ENCODE peak calls at places on chromosomes 13 and 19, in seven cellular contexts. L is esophagus squamous epithelium, V is transverse colon, Z is PC-3, E is BJ, U is heart right ventricle, Y is PC-9. D is an unnamed sample.

GRCh38 chr13:71866173-71867091 is 572 bp downstream of the DACH1 start:
- DNase-seq in L (no peak), V (peak; percentile 24), Z (no peak), E (no peak), U (peak; percentile 8), Y (peak; percentile 47), D (no peak)

GRCh38 chr13:72166102-72166660 is 299.2 kb upstream of the DACH1 start:
- DNase-seq in L (no peak), V (no peak), Z (peak; percentile 62), E (no peak), U (no peak), Y (no peak), D (no peak)

GRCh38 chr13:35858665-35859064 is 272.5 kb downstream of the DCLK1 start:
- DNase-seq in L (no peak), V (no peak), Z (no peak), E (no peak), U (no peak), Y (no peak), D (no peak)

GRCh38 chr13:100673376-100673830 is 1.2 kb downstream of the TMTC4 start:
- DNase-seq in L (no peak), V (no peak), Z (no peak), E (no peak), U (no peak), Y (no peak), D (no peak)

GRCh38 chr19:49165111-49165750 is 7.6 kb downstream of the TRPM4 start:
- DNase-seq in L (no peak), V (peak; percentile 25), Z (peak; percentile 71), E (no peak), U (peak; percentile 64), Y (peak; percentile 49), D (no peak)

GRCh38 chr19:2547033-2547680 is 71.2 kb downstream of the GADD45B start:
- DNase-seq in L (no peak), V (no peak), Z (no peak), E (no peak), U (no peak), Y (no peak), D (no peak)

GRCh38 chr19:32581704-32582164 is 744 bp downstream of the PDCD5 start:
- DNase-seq in L (no peak), V (peak; percentile 38), Z (peak; percentile 3), E (no peak), U (no peak), Y (no peak), D (peak; percentile 21)

GRCh38 chr19:11204943-11205349 is 7.6 kb upstream of the KANK2 start:
- DNase-seq in L (no peak), V (no peak), Z (peak; percentile 20), E (no peak), U (peak; percentile 48), Y (peak; percentile 29), D (no peak)

GRCh38 chr13:34321986-34322385 is 504.0 kb downstream of the RFC3 start:
- DNase-seq in L (no peak), V (no peak), Z (no peak), E (no peak), U (no peak), Y (no peak), D (no peak)

GRCh38 chr19:56309511-56310185 is 5.0 kb downstream of the ZSCAN5A start:
- DNase-seq in L (no peak), V (peak; percentile 51), Z (peak; percentile 58), E (no peak), U (no peak), Y (peak; percentile 58), D (no peak)

GRCh38 chr13:105105471-105105870 is 1430.0 kb downstream of the EFNB2 start:
- DNase-seq in L (no peak), V (no peak), Z (no peak), E (no peak), U (no peak), Y (no peak), D (no peak)

GRCh38 chr13:34358811-34359513 is 541.0 kb downstream of the RFC3 start:
- DNase-seq in L (no peak), V (no peak), Z (peak; percentile 83), E (peak; percentile 73), U (no peak), Y (peak; percentile 39), D (peak; percentile 38)

GRCh38 chr19:28898279-28898678 is 314.7 kb downstream of the UQCRFS1 start:
- DNase-seq in L (no peak), V (no peak), Z (no peak), E (peak; percentile 34), U (no peak), Y (no peak), D (no peak)

GRCh38 chr13:41130356-41130755 is 2.2 kb downstream of the KBTBD6 start:
- DNase-seq in L (no peak), V (no peak), Z (no peak), E (no peak), U (no peak), Y (no peak), D (no peak)

GRCh38 chr19:41746593-41747227 is 8.6 kb upstream of the CEACAM6 start:
- DNase-seq in L (no peak), V (peak; percentile 78), Z (peak; percentile 76), E (no peak), U (peak; percentile 7), Y (peak; percentile 57), D (no peak)

GRCh38 chr13:99878921-99879610 is 92.5 kb downstream of the ZIC5 start:
- DNase-seq in L (no peak), V (no peak), Z (no peak), E (no peak), U (no peak), Y (no peak), D (no peak)

DNA sequence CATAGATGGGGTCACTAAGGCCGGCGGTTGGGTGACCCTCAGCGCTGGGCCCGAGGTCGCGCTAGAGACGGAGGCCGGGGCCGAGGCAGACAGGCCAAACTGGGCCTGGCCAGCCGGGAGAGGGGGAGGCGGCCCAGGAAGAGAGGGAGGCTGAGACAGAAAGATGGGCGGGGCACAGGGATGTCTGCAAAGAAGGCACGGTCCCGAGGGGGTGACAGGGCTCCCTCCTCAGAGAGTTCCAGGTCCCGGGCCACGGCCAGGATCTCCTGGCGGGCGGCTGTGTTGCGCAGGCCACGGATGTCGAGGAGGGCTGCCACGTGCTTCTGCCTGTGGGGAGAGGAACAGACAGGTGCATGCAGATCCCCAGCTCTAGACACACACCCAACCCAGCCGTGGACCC is 32.2 kb downstream of the EXOC3L2 start:
- DNase-seq in L (no peak), V (no peak), Z (no peak), E (no peak), U (no peak), Y (no peak), D (no peak)
- H3K27me3 ChIP-seq in L (peaks cover 70% of the 10 kb centered on the region), V (peaks cover 47% of the 10 kb centered on the region), Z (peaks cover 12% of the 10 kb centered on the region), E (peaks cover 9% of the 10 kb centered on the region), U (no peaks in the 10 kb centered on the region), Y (no peaks in the 10 kb centered on the region), D (peaks cover 34% of the 10 kb centered on the region)

GRCh38 chr19:9911524-9911923 is 24.8 kb downstream of the OLFM2 start:
- DNase-seq in L (no peak), V (no peak), Z (no peak), E (no peak), U (no peak), Y (no peak), D (no peak)

GRCh38 chr19:9912551-9913236 is 23.6 kb downstream of the OLFM2 start:
- DNase-seq in L (no peak), V (no peak), Z (no peak), E (no peak), U (no peak), Y (no peak), D (no peak)

GRCh38 chr19:9914315-9915207 is 21.8 kb downstream of the OLFM2 start:
- DNase-seq in L (no peak), V (peak; percentile 76), Z (peak; percentile 93), E (no peak), U (peak; percentile 49), Y (peak; percentile 85), D (peak; percentile 33)

GRCh38 chr19:9913237-9914000 is 22.9 kb downstream of the OLFM2 start:
- DNase-seq in L (no peak), V (peak; percentile 15), Z (no peak), E (no peak), U (no peak), Y (peak; percentile 22), D (no peak)

DNA sequence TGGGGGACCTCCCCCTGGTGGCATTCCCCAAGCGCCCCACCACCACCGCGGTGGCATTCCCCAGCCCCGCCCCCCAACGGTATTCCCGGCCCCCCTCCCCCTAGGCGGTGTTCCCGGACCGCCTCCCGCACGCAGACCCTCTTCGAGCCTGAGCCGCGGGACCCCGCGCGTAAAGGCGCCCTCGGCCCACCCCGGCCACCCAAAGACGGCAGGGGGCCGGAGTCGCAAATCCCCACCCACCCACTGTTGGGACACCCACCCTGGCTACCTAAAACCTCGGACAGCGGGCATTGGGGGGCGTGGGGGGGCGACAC is 22.4 kb downstream of the OLFM2 start:
- DNase-seq in L (no peak), V (no peak), Z (peak; percentile 1), E (no peak), U (no peak), Y (no peak), D (no peak)
- H3K27me3 ChIP-seq in L (peaks cover 60% of the 10 kb centered on the region), V (peaks cover 59% of the 10 kb centered on the region), Z (no peaks in the 10 kb centered on the region), E (peaks cover 12% of the 10 kb centered on the region), U (peaks cover 10% of the 10 kb centered on the region), Y (peaks cover 3% of the 10 kb centered on the region), D (peaks cover 20% of the 10 kb centered on the region)

DNA sequence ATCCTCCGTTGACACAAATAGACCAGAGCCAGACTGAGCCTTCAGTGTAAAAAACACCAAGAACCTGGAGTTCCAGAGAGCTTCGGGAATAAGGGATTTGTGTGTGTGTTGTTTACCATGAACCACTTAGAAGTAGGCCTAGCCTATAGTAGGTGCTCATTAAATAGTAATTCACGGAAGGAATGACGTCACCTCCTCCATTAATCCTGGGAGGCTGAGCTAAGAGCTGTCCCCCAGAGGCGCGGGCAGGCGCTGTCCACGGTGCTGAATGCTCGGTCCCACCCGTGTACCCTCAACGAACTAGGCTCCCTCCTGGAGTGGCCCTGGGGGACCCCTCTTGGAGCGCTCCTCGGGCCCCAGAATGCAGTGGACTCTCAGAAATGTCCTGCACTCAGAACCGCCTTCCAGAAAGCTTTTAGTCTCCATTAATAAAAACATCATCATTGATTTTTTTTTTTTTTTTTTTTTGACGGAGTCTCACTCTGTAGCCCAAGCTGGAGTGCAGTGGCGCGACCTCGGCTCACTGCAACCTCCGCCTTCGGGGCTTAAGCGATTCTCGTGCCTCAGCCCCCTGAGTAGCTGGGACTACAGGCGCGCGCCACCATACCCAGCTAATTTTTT is 6.5 kb downstream of the UNC13A start:
- DNase-seq in L (no peak), V (no peak), Z (peak; percentile 25), E (no peak), U (peak; percentile 51), Y (peak; percentile 22), D (peak; percentile 6)
- H3K27me3 ChIP-seq in L (peaks cover 100% of the 10 kb centered on the region), V (peaks cover 81% of the 10 kb centered on the region), Z (peaks cover 17% of the 10 kb centered on the region), E (no peaks in the 10 kb centered on the region), U (no peaks in the 10 kb centered on the region), Y (peaks cover 61% of the 10 kb centered on the region), D (peaks cover 11% of the 10 kb centered on the region)

GRCh38 chr19:593055-593454 is 3.4 kb downstream of the HCN2 start:
- DNase-seq in L (no peak), V (no peak), Z (no peak), E (no peak), U (no peak), Y (no peak), D (no peak)

GRCh38 chr19:595326-596262 is 5.9 kb downstream of the HCN2 start:
- DNase-seq in L (no peak), V (no peak), Z (no peak), E (no peak), U (no peak), Y (no peak), D (no peak)

GRCh38 chr19:593505-593904 is 3.8 kb downstream of the HCN2 start:
- DNase-seq in L (no peak), V (no peak), Z (no peak), E (no peak), U (no peak), Y (no peak), D (no peak)

GRCh38 chr19:596263-596655 is 6.6 kb downstream of the HCN2 start:
- DNase-seq in L (no peak), V (no peak), Z (no peak), E (no peak), U (no peak), Y (no peak), D (no peak)

GRCh38 chr19:594265-594870 is 4.7 kb downstream of the HCN2 start:
- DNase-seq in L (no peak), V (no peak), Z (no peak), E (no peak), U (no peak), Y (no peak), D (no peak)
- H3K27me3 ChIP-seq in L (peaks cover 82% of the 10 kb centered on the region), V (peaks cover 79% of the 10 kb centered on the region), Z (peaks cover under 1% of the 10 kb centered on the region), E (no peaks in the 10 kb centered on the region), U (peaks cover 17% of the 10 kb centered on the region), Y (peaks cover 22% of the 10 kb centered on the region), D (peaks cover 20% of the 10 kb centered on the region)

D was measured in AG04450.